ENCODE peak calls at places on chromosomes 6 and 20, in eight cellular contexts. A, R, M, V, F, H, U and K are unnamed samples.
A peak's percentile ranks its signal among the peaks of the same experiment; 100 is the strongest.

GRCh38 chr6:80467408-80467807 is 360.9 kb downstream of the BCKDHB start:
- DNase-seq in A (no peak), R (no peak), M (no peak), V (no peak), F (no peak), H (no peak), U (no peak), K (no peak)

GRCh38 chr6:157432231-157432630 is 51.2 kb downstream of the ZDHHC14 start:
- DNase-seq in A (no peak), R (no peak), M (no peak), V (no peak), F (no peak), H (no peak), U (no peak), K (no peak)

GRCh38 chr6:150490586-150490985 is 109.1 kb upstream of the PLEKHG1 start:
- DNase-seq in A (no peak), R (no peak), M (no peak), V (no peak), F (no peak), H (no peak), U (no peak), K (no peak)

GRCh38 chr6:9360881-9361280 is 925.5 kb upstream of the SLC35B3 start:
- DNase-seq in A (no peak), R (no peak), M (peak; percentile 1), V (no peak), F (no peak), H (no peak), U (no peak), K (no peak)

GRCh38 chr20:11267131-11267761 is 593.4 kb upstream of the JAG1 start:
- DNase-seq in A (peak; percentile 95), R (no peak), M (peak; percentile 98), V (no peak), F (peak; percentile 58), H (peak; percentile 75), U (peak; percentile 64), K (peak; percentile 84)

GRCh38 chr6:168133186-168133585 is 54.2 kb upstream of the FRMD1 start:
- DNase-seq in A (no peak), R (no peak), M (peak; percentile 53), V (no peak), F (no peak), H (no peak), U (no peak), K (no peak)

GRCh38 chr20:41134362-41135186 is 2.8 kb upstream of the PLCG1 start:
- DNase-seq in A (no peak), R (no peak), M (no peak), V (no peak), F (no peak), H (no peak), U (no peak), K (no peak)

GRCh38 chr6:3542032-3542640 is 85.3 kb upstream of the SLC22A23 start:
- DNase-seq in A (no peak), R (no peak), M (no peak), V (no peak), F (no peak), H (no peak), U (no peak), K (no peak)

GRCh38 chr6:558089-558488 is 98.8 kb downstream of the HUS1B start:
- DNase-seq in A (no peak), R (no peak), M (no peak), V (no peak), F (no peak), H (no peak), U (no peak), K (no peak)

GRCh38 chr6:139230421-139230840 is 61.4 kb downstream of the TXLNB start:
- DNase-seq in A (peak; percentile 22), R (no peak), M (peak; percentile 46), V (no peak), F (no peak), H (no peak), U (peak; percentile 31), K (no peak)

GRCh38 chr20:56429496-56429895 is 17.4 kb downstream of the CASS4 start:
- DNase-seq in A (no peak), R (no peak), M (peak; percentile 94), V (no peak), F (no peak), H (no peak), U (no peak), K (peak; percentile 52)

GRCh38 chr6:156822747-156823206 is 45.6 kb downstream of the ARID1B start:
- DNase-seq in A (no peak), R (no peak), M (no peak), V (no peak), F (no peak), H (no peak), U (no peak), K (no peak)

GRCh38 chr6:17719323-17720041 is 12.8 kb upstream of the NUP153 start:
- DNase-seq in A (no peak), R (no peak), M (no peak), V (no peak), F (no peak), H (no peak), U (no peak), K (no peak)

GRCh38 chr6:163579880-163580295 is 165.4 kb downstream of the QKI start:
- DNase-seq in A (peak; percentile 60), R (no peak), M (no peak), V (no peak), F (peak; percentile 22), H (no peak), U (peak; percentile 7), K (no peak)

DNA sequence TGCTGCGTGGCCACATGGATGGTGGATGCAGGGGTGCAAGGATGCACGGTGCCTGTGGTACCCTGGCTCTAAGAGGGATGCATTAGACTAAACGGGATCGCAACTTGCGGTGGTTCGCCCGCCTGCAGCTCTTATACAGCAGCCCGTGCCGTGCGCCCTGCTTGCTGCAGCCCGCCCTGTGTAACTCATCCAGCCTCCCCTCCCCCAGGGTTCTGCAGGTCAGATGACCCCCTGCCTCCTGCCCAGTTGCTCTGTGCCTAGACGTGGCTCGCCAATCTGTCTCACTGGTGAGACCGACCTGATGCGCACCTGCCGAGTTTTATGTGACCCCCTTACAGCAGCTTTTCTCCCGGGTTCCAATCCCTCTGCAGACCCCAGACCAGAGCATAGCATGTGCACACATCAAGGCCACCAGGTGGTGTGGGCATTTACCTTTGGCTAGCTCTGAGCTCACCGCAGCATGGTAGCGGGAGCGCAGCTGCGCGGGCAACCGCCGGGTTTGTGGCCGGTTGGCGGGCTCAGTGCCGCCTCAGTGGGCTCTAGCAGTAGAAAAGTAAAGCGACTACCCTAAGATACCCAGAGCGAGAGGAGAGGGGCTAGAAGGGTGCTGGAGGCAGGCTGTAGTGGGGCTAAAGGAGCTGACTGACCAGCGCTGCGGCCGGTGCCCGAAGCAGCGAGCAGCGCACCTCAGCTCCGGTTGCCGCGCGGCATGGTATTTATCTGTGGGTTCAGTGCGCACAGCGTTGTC is 693 bp upstream of the GNAS-AS1 start:
- DNase-seq in A (no peak), R (no peak), M (no peak), V (peak; percentile 43), F (no peak), H (no peak), U (no peak), K (no peak)
- TF ChIP-seq CTCF in A (no peak), R (no peak), M (no peak), V (no peak), F (no peak), H (no peak), U (no peak), K (no peak)

GRCh38 chr20:61643631-61644386 is 391.7 kb downstream of the CDH4 start:
- DNase-seq in A (no peak), R (no peak), M (no peak), V (no peak), F (no peak), H (no peak), U (no peak), K (no peak)
- TF ChIP-seq CTCF in A (no peak), R (no peak), M (no peak), V (no peak), F (no peak), H (no peak), U (no peak), K (peak; percentile 15)

GRCh38 chr6:52389264-52389625 is 27.3 kb downstream of the PAQR8 start:
- DNase-seq in A (no peak), R (no peak), M (peak; percentile 11), V (no peak), F (peak; percentile 5), H (no peak), U (no peak), K (no peak)

GRCh38 chr6:52388790-52389189 is 26.8 kb downstream of the PAQR8 start:
- DNase-seq in A (no peak), R (no peak), M (no peak), V (no peak), F (no peak), H (no peak), U (no peak), K (no peak)

GRCh38 chr6:52390361-52390727 is 28.4 kb downstream of the PAQR8 start:
- DNase-seq in A (peak; percentile 77), R (peak; percentile 22), M (peak; percentile 73), V (no peak), F (peak; percentile 17), H (peak; percentile 85), U (peak; percentile 82), K (no peak)

GRCh38 chr6:52391599-52391998 is 28.5 kb upstream of the EFHC1 start:
- DNase-seq in A (no peak), R (no peak), M (no peak), V (no peak), F (no peak), H (no peak), U (no peak), K (no peak)

DNA sequence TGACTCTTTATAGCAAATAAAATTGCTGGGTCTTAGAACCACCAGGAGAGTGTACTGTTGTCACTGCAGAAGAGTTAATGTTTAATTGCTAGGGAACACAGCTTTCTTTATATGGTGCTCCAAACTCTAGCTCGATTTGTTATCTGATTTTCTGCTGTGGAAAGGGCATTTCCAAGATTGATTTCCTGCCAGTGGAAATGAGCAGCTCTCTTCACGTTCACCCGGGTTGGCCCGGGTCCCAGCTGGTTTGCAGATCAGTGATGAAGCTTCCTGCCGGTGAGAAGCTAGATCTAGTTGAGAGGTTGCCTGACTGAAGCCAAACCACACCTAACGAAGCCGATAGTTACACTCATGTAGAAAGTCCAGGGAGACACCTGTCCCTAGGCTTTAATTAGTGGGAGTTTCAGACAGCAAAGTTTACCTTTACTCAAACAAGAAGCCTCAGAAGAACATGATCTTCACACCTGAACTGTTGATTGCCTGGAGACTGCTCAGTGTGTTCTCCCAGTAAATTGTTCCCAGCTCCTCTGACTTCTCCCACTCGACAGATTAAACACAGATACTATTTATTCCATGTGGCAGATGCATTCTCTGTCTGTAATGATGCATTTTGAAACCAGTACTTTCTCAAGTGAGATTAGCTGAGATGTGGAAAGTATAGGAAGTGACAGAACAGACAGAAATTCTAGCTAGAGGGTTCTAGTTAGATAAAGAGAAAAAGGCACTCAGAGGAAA is 27.8 kb downstream of the PAQR8 start:
- DNase-seq in A (peak; percentile 50), R (peak; percentile 32), M (peak; percentile 50), V (no peak), F (peak; percentile 84), H (no peak), U (peak; percentile 93), K (no peak)
- TF ChIP-seq CTCF in A (no peak), R (peak; percentile 53), M (no peak), V (no peak), F (peak; percentile 43), H (no peak), U (no peak), K (no peak)

DNA sequence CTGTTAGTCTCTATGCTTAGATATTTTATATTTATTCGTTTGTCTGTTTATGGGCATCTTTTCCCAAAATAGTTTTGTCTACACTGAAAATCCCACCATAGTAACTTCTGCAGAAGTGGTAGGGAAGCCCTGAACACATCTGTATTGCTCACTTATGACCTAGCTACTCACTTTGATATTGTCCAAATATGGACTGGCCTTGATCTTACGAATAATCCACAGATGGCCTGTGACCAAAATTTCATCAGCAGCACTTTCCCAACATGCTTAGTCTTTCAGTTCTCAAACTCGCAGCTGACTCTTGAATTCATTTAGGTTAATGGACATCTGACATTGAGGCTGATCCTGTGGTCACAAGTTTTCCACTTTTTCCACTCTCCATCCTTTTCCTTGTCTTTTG is 80.8 kb upstream of the BEND3 start:
- DNase-seq in A (no peak), R (no peak), M (no peak), V (no peak), F (no peak), H (no peak), U (no peak), K (no peak)
- TF ChIP-seq CTCF in A (no peak), R (no peak), M (no peak), V (no peak), F (no peak), H (no peak), U (no peak), K (no peak)